ENCODE peak calls at places on chromosome 14, in four cellular contexts. R is naive thymus-derived CD4-positive, alpha-beta T cell; O is CD4-positive, alpha-beta T cell; C is hepatocyte. F is an unnamed sample.
A peak's percentile ranks its signal among the peaks of the same experiment; 100 is the strongest.

GRCh38 chr14:93033983-93034670 is 81.6 kb downstream of the ITPK1 start:
- DNase-seq in R (peak; percentile 30), O (peak; percentile 7), C (no peak), F (peak; percentile 70)

GRCh38 chr14:43359317-43359716 is 1147.8 kb downstream of the FSCB start:
- DNase-seq in O (no peak), C (no peak), R (no peak), F (no peak)

GRCh38 chr14:99065551-99065950 is 206.4 kb downstream of the BCL11B start:
- DNase-seq in R (no peak), O (no peak), C (no peak), F (no peak)

GRCh38 chr14:32366995-32367394 is 37.9 kb downstream of the AKAP6 start:
- DNase-seq in O (no peak), C (no peak), R (no peak), F (no peak)

GRCh38 chr14:24314377-24315193 is 3.3 kb downstream of the LTB4R start:
- DNase-seq in R (no peak), O (no peak), C (no peak), F (peak; percentile 30)

GRCh38 chr14:105161314-105161713 is 7.3 kb downstream of the JAG2 start:
- DNase-seq in R (no peak), C (no peak), O (no peak), F (no peak)

GRCh38 chr14:49768301-49769121 is 558 bp downstream of the KLHDC2 start:
- DNase-seq in R (peak; percentile 68), C (peak; percentile 80), O (peak; percentile 59), F (peak; percentile 69)

GRCh38 chr14:37595809-37596595 is 573 bp downstream of the TTC6 start:
- DNase-seq in C (peak; percentile 93), O (no peak), R (no peak), F (no peak)

GRCh38 chr14:23364164-23364571 is 804 bp downstream of the EFS start:
- DNase-seq in O (no peak), C (peak; percentile 42), R (no peak), F (no peak)

GRCh38 chr14:22824711-22825359 is 4.9 kb upstream of the MRPL52 start:
- DNase-seq in R (peak; percentile 22), C (peak; percentile 75), O (no peak), F (no peak)

GRCh38 chr14:84750284-84750683 is 779.7 kb upstream of the FLRT2 start:
- DNase-seq in C (no peak), R (no peak), O (no peak), F (no peak)

GRCh38 chr14:53670701-53671100 is 285.9 kb downstream of the BMP4 start:
- DNase-seq in O (no peak), C (peak; percentile 39), R (no peak), F (no peak)

GRCh38 chr14:31083781-31084180 is 57.6 kb upstream of the STRN3 start:
- DNase-seq in O (no peak), R (no peak), C (no peak), F (no peak)

GRCh38 chr14:104423715-104424405 is 155.7 kb upstream of the C14orf180 start:
- DNase-seq in R (no peak), C (no peak), O (no peak), F (no peak)

GRCh38 chr14:101945171-101945570 is 19.2 kb upstream of the DYNC1H1 start:
- DNase-seq in O (no peak), C (no peak), R (no peak), F (no peak)

GRCh38 chr14:29897181-29897580 is 30.5 kb downstream of the PRKD1 start:
- DNase-seq in R (no peak), O (no peak), C (no peak), F (no peak)

GRCh38 chr14:57875985-57876384 is 10.1 kb upstream of the SLC35F4 start:
- DNase-seq in R (no peak), O (no peak), C (no peak), F (no peak)

GRCh38 chr14:104693482-104694431 is 4.3 kb downstream of the INF2 start:
- DNase-seq in C (no peak), R (no peak), O (no peak), F (no peak)

GRCh38 chr14:101125719-101126375 is 222.3 kb upstream of the RTL1 start:
- DNase-seq in C (no peak), R (no peak), O (no peak), F (no peak)

GRCh38 chr14:97277711-97278110 is 480.5 kb downstream of the VRK1 start:
- DNase-seq in R (no peak), C (no peak), O (no peak), F (no peak)

GRCh38 chr14:38290601-38291190 is 34.8 kb upstream of the CLEC14A start:
- DNase-seq in R (no peak), O (no peak), C (peak; percentile 17), F (no peak)

GRCh38 chr14:64801800-64802199 is 77.9 kb downstream of the SPTB start:
- DNase-seq in O (no peak), C (no peak), R (no peak), F (no peak)

GRCh38 chr14:65261946-65262345 is 150.6 kb upstream of the FUT8 start:
- DNase-seq in C (no peak), O (no peak), R (no peak), F (no peak)

GRCh38 chr14:85799668-85800067 is 269.7 kb downstream of the FLRT2 start:
- DNase-seq in C (no peak), O (no peak), R (no peak), F (no peak)

GRCh38 chr14:99971087-99971928 is 93.9 kb upstream of the EVL start:
- DNase-seq in R (peak; percentile 83), O (peak; percentile 75), C (peak; percentile 96), F (peak; percentile 83)

GRCh38 chr14:26839481-26839880 is 241.6 kb upstream of the NOVA1 start:
- DNase-seq in R (no peak), C (no peak), O (no peak), F (no peak)

GRCh38 chr14:86935241-86935640 is 1057.7 kb downstream of the GALC start:
- DNase-seq in R (no peak), C (no peak), O (no peak), F (no peak)

GRCh38 chr14:104725772-104726548 is 1.9 kb downstream of the ADSS1 start:
- DNase-seq in R (no peak), C (no peak), O (no peak), F (no peak)

GRCh38 chr14:75609606-75610476 is 31.4 kb downstream of the FLVCR2 start:
- DNase-seq in C (no peak), R (no peak), O (no peak), F (no peak)

GRCh38 chr14:94045101-94045500 is 19.0 kb downstream of the OTUB2 start:
- DNase-seq in O (no peak), R (no peak), C (no peak), F (no peak)